ENCODE peak calls at places on chromosomes 6 and 20, in nine cellular contexts. K is transverse colon, E is GM12878, Q is suprapubic skin, P is prostate gland, N is stomach, A is HCT116, Z is H1, R is spleen. J is an unnamed sample.

GRCh38 chr6:136288566-136289326 is 900 bp downstream of the BCLAF1 start:
- DNase-seq in Z (no peak), Q (peak), R (peak), N (peak), E (peak), A (peak), K (peak), P (peak), J (peak)

GRCh38 chr6:159941286-159942113 is 27.4 kb upstream of the IGF2R start:
- DNase-seq in P (no peak), R (no peak), Z (no peak), N (no peak), K (no peak), E (peak), Q (no peak), A (peak), J (no peak)

GRCh38 chr6:169990095-169991030 is 238.9 kb downstream of the ERMARD start:
- DNase-seq in Q (peak), K (peak), A (no peak), Z (no peak), R (peak), N (peak), E (no peak), P (no peak), J (no peak)

GRCh38 chr20:59771506-59772372 is 161.7 kb downstream of the SYCP2 start:
- DNase-seq in K (no peak), P (no peak), E (no peak), R (no peak), N (no peak), Z (no peak), Q (no peak), A (no peak), J (no peak)

GRCh38 chr20:10171864-10172751 is 46.5 kb upstream of the SNAP25 start:
- DNase-seq in R (peak), A (no peak), Q (no peak), N (peak), Z (no peak), K (peak), P (peak), E (no peak), J (no peak)

GRCh38 chr20:53945478-53945877 is 124.9 kb downstream of the BCAS1 start:
- DNase-seq in N (no peak), P (no peak), A (no peak), K (no peak), E (no peak), R (no peak), Q (no peak), Z (no peak), J (no peak)

GRCh38 chr20:18805881-18806280 is 7.7 kb upstream of the SCP2D1 start:
- DNase-seq in Z (no peak), E (no peak), R (no peak), Q (no peak), A (no peak), N (no peak), P (no peak), K (no peak), J (no peak)

GRCh38 chr6:96823743-96824142 is 13.5 kb downstream of the GPR63 start:
- DNase-seq in A (no peak), N (no peak), Z (no peak), Q (no peak), P (no peak), K (no peak), E (no peak), R (no peak), J (no peak)

GRCh38 chr6:92589970-92590369 is 829.4 kb downstream of the EPHA7 start:
- DNase-seq in Z (no peak), E (no peak), R (no peak), P (no peak), Q (no peak), N (no peak), K (no peak), A (no peak), J (no peak)

GRCh38 chr6:7673063-7673536 is 52.8 kb upstream of the BMP6 start:
- DNase-seq in P (no peak), K (peak), Q (peak), Z (peak), N (peak), R (peak), E (no peak), A (peak), J (no peak)

GRCh38 chr6:113644861-113645575 is 212.1 kb upstream of the MARCKS start:
- DNase-seq in Q (no peak), N (no peak), P (no peak), R (no peak), Z (no peak), A (peak), K (no peak), E (peak), J (no peak)

GRCh38 chr6:82506526-82506925 is 142.9 kb downstream of the TPBG start:
- DNase-seq in A (no peak), Z (no peak), R (no peak), N (no peak), K (no peak), Q (no peak), E (no peak), P (no peak), J (no peak)

GRCh38 chr6:34852406-34853085 is 35.3 kb downstream of the TAF11 start:
- DNase-seq in Q (no peak), A (no peak), K (no peak), E (no peak), N (no peak), P (no peak), Z (no peak), R (no peak), J (no peak)

GRCh38 chr6:27139753-27140522 is 107.6 kb upstream of the PRSS16 start:
- DNase-seq in Q (no peak), P (no peak), A (no peak), Z (no peak), R (no peak), E (no peak), N (no peak), K (peak), J (no peak)

GRCh38 chr20:10521068-10521834 is 86.1 kb downstream of the SLX4IP start:
- DNase-seq in N (no peak), Q (no peak), R (no peak), K (no peak), Z (no peak), A (no peak), E (no peak), P (no peak), J (no peak)

GRCh38 chr20:53513489-53514298 is 79.9 kb downstream of the ZNF217 start:
- DNase-seq in R (no peak), P (no peak), Z (no peak), E (no peak), K (peak), A (no peak), Q (no peak), N (no peak), J (no peak)

GRCh38 chr20:52204136-52204535 is 12.6 kb upstream of the ZFP64 start:
- DNase-seq in A (peak), R (no peak), N (no peak), K (no peak), Q (no peak), Z (no peak), P (no peak), E (no peak), J (no peak)

GRCh38 chr20:38609828-38610227 is 8.2 kb downstream of the ARHGAP40 start:
- DNase-seq in P (no peak), Q (no peak), R (no peak), K (no peak), N (no peak), A (no peak), Z (no peak), E (no peak), J (no peak)

GRCh38 chr6:108565091-108565766 is 4.5 kb downstream of the FOXO3 start:
- DNase-seq in Q (no peak), A (no peak), N (no peak), K (no peak), E (peak), P (no peak), R (no peak), Z (no peak), J (no peak)

GRCh38 chr6:35082046-35082732 is 59.0 kb downstream of the TCP11 start:
- DNase-seq in P (no peak), A (no peak), Q (no peak), R (peak), Z (no peak), K (peak), N (no peak), E (no peak), J (peak)

GRCh38 chr20:31568041-31568731 is 36.9 kb upstream of the ID1 start:
- DNase-seq in Z (no peak), E (no peak), A (no peak), N (no peak), R (peak), P (no peak), K (no peak), Q (no peak), J (no peak)

GRCh38 chr20:55919319-55919718 is 86.0 kb downstream of the CBLN4 start:
- DNase-seq in A (no peak), N (no peak), P (no peak), R (no peak), Q (no peak), E (no peak), K (no peak), Z (no peak), J (no peak)

GRCh38 chr6:108592371-108593337 is 31.9 kb downstream of the FOXO3 start:
- DNase-seq in A (no peak), N (peak), E (peak), Z (no peak), P (peak), Q (peak), R (peak), K (peak), J (peak)

GRCh38 chr6:11231564-11232176 is 798 bp downstream of the NEDD9 start:
- DNase-seq in Z (no peak), E (no peak), K (no peak), P (no peak), A (no peak), R (no peak), Q (no peak), N (no peak), J (no peak)

GRCh38 chr20:46735436-46735835 is 26.0 kb downstream of the SLC2A10 start:
- DNase-seq in Z (no peak), K (no peak), Q (no peak), E (no peak), P (no peak), A (no peak), N (no peak), R (no peak), J (no peak)

GRCh38 chr6:154448448-154449096 is 61.9 kb downstream of the CNKSR3 start:
- DNase-seq in N (no peak), Z (no peak), A (no peak), E (no peak), Q (no peak), P (no peak), R (no peak), K (peak), J (no peak)

GRCh38 chr6:3356824-3357420 is 98.2 kb downstream of the PSMG4 start:
- DNase-seq in R (no peak), E (no peak), Z (no peak), Q (no peak), N (no peak), A (no peak), K (no peak), P (no peak), J (no peak)
- TF ChIP-seq POLR2AphosphoS5 in R (no peak), E (no peak), Z (no peak), Q (no peak), N (no peak), A (no peak), K (peak), P (peak), J (no peak)

DNA sequence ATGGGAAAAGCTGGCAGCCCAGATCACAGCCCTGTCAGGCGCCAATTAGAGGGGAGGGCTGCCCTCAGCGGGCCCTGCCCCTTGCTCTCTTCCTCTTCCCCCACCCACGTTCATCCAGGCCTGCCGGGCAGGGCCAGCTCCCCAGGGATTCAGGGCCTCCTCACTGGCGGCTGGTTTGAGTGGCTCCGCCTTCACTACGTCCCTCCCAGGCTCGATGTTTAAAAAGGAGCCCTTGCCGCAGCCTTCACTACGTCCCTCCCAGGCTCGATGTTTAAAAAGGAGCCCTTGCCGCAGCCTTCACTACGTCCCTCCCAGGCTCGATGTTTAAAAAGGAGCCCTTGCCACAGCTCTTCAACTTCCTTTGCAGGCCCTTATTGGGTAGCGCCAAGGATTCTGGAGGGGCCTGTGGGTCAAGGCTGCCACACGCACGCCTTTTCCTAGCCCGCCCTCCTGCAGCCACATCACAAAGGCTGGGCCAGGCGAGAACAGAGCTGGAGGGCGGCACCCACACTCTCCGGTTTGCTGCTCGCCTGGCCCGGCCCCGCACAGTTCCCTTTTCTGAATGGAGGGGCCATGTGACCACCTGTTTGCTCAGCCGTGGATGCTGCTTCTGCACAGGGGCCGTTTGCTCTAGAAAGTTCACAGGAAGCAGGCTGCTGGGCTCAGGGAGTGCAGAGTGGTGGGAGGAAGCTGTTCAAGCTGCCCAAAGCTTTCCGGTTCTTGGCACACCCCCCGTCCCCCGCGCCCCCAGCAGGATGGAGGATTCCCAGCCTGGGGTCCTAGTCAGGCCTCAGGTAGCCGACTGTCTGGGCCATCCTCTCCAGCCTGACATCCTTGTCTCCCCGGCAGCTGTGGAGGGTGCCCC is 1.6 kb downstream of the SLC17A9 start:
- DNase-seq in A (no peak), N (peak), E (peak), K (peak), R (peak), P (peak), Q (no peak), Z (no peak), J (peak)
- TF ChIP-seq POLR2A in A (no peak), N (no peak), E (peak), K (peak), R (no peak), P (peak), Q (no peak), Z (no peak), J (no peak)

GRCh38 chr6:33410711-33411631 is at the start of gene PHF1:
- DNase-seq in N (peak), P (peak), A (peak), E (no peak), Z (no peak), Q (peak), R (peak), K (peak), J (peak)
- TF ChIP-seq POLR2AphosphoS5 in N (no peak), P (peak), A (no peak), E (no peak), Z (peak), Q (no peak), R (peak), K (peak), J (no peak)

DNA sequence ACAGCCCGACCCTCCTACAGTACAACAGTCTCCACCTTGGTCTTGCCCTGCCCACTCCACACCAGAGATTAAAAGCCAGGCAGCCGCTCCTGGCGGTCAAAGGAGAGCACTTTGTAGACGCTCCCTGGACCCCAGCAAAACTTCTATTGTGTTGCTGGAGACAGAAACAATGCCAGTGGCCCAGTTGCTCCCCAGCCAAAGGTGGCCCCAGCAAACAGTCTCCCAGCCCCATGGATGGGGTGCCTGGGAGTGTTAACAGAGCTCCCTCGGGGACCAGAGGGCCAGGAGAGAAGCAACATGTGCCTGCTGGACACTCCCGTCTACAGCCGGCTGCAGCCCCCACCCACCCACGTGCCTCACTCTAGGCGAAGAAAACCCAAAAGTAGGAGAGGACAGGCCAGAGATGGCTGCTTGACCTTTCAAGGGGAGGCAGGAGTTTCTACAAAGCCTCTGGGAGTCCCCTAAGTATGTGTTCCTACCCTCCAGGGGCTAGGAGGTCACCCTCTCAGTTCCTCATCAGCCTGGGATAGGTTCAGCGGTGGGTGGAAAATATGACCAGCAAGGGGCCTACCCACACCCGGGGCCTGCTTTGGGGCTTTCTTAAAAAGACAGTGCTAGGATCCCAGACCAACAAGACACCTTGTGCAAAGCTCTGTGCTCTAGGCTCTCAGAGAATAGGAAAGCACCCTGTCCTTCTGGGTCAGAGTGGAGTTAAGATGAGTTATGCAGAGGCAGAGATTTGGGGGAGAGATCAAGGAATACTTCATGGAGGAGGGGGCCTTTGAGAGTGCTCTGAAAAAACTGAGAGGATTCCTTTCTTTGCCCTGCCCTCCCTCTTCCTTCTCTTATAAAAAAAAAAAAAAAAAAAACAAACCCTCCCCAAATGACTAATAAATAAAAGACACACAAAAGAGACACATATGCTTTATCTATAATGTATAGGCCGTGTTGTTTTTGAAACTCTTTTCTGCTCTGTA is 19.0 kb upstream of the PREX1 start:
- DNase-seq in K (peak), N (no peak), P (no peak), Q (no peak), R (no peak), A (no peak), Z (peak), E (peak), J (peak)
- TF ChIP-seq POLR2A in K (no peak), N (no peak), P (no peak), Q (no peak), R (no peak), A (no peak), Z (peak), E (peak), J (peak)

GRCh38 chr6:357261-357790 is 34.2 kb upstream of the IRF4 start:
- DNase-seq in Q (no peak), E (no peak), K (no peak), A (no peak), P (no peak), R (peak), Z (no peak), N (no peak), J (no peak)

GRCh38 chr6:358432-358831 is 33.1 kb upstream of the IRF4 start:
- DNase-seq in E (no peak), Q (no peak), R (peak), P (no peak), N (no peak), Z (no peak), A (no peak), K (no peak), J (no peak)

GRCh38 chr6:356828-357251 is 34.7 kb upstream of the IRF4 start:
- DNase-seq in K (no peak), P (no peak), N (no peak), Z (no peak), A (no peak), E (no peak), Q (no peak), R (peak), J (peak)

GRCh38 chr6:358847-359246 is 32.7 kb upstream of the IRF4 start:
- DNase-seq in N (no peak), K (no peak), Z (no peak), P (no peak), E (no peak), A (no peak), Q (no peak), R (no peak), J (no peak)

GRCh38 chr6:357791-358341 is 33.7 kb upstream of the IRF4 start:
- DNase-seq in A (no peak), P (no peak), R (peak), Z (no peak), Q (no peak), E (no peak), K (no peak), N (no peak), J (no peak)
- TF ChIP-seq POLR2AphosphoS5 in A (no peak), P (no peak), R (no peak), Z (no peak), Q (no peak), E (peak), K (no peak), N (no peak), J (peak)

GRCh38 chr6:37174196-37174514 is 4.2 kb downstream of the PIM1 start:
- DNase-seq in N (no peak), A (no peak), R (no peak), Z (no peak), Q (no peak), K (no peak), P (no peak), E (no peak), J (no peak)

GRCh38 chr6:37174515-37175331 is 4.8 kb downstream of the PIM1 start:
- DNase-seq in R (no peak), Q (no peak), K (no peak), A (no peak), P (no peak), Z (no peak), N (no peak), E (no peak), J (no peak)

GRCh38 chr6:37172991-37173572 is 3.1 kb downstream of the PIM1 start:
- DNase-seq in E (no peak), Q (no peak), N (no peak), R (no peak), P (no peak), Z (no peak), K (no peak), A (no peak), J (no peak)

GRCh38 chr6:37171970-37172812 is 2.2 kb downstream of the PIM1 start:
- DNase-seq in P (peak), E (peak), N (peak), Q (peak), K (peak), Z (peak), A (peak), R (peak), J (peak)

GRCh38 chr6:37173573-37174195 is 3.7 kb downstream of the PIM1 start:
- DNase-seq in R (peak), E (no peak), Z (no peak), N (no peak), P (no peak), A (no peak), Q (no peak), K (no peak), J (no peak)
- TF ChIP-seq POLR2A in R (no peak), E (no peak), Z (no peak), N (no peak), P (no peak), A (no peak), Q (no peak), K (no peak), J (no peak)

DNA sequence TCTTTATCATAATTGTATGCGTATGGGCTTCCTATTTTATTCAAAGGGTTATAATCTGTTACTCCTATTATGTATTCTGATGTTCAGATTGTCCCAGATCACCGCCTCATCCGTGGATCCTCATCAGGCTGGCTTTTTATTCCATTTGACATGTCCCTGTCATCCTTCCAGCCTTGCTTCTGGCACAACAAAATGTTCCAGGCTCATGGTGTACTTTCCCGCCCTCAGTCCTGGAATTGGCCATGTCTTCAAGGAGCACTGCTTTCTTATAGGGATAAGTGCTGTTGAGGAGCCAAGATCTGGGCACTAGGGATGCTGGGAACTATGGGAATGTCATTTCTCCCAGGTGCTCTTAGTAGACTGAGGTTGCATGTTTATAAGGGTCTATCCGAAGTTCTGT is 207.8 kb downstream of the JARID2 start:
- DNase-seq in Q (no peak), K (no peak), A (no peak), R (no peak), E (no peak), P (peak), N (no peak), Z (no peak), J (no peak)
- TF ChIP-seq POLR2AphosphoS5 in Q (no peak), K (no peak), A (no peak), R (no peak), E (no peak), P (peak), N (no peak), Z (no peak), J (no peak)